ENCODE peak calls at places on chromosomes 16 and 17, in eight cellular contexts. A is H1, Y is tibial artery, H is colonic mucosa, T is heart right ventricle, Q is brain microvascular endothelial cell, N is thoracic aorta, K is keratinocyte. L is an unnamed sample.

GRCh38 chr17:4329838-4330237 is 36.6 kb downstream of the UBE2G1 start:
- DNase-seq in A (no peak), Y (no peak), H (no peak), T (no peak), Q (peak; percentile 89), N (no peak), K (peak; percentile 98), L (no peak)

GRCh38 chr17:43403846-43404245 is 5.1 kb downstream of the ARL4D start:
- DNase-seq in A (no peak), Y (no peak), H (no peak), T (no peak), Q (no peak), N (no peak), K (no peak), L (no peak)

GRCh38 chr17:81741049-81741593 is 29.0 kb downstream of the SLC25A10 start:
- DNase-seq in A (no peak), Y (no peak), H (no peak), T (no peak), Q (no peak), N (no peak), K (no peak), L (no peak)

GRCh38 chr16:71351558-71351901 is 7.0 kb upstream of the CALB2 start:
- DNase-seq in A (no peak), Y (no peak), H (no peak), T (no peak), Q (no peak), N (no peak), K (no peak), L (peak; percentile 52)

GRCh38 chr17:39951924-39952664 is 10.7 kb upstream of the GSDMA start:
- DNase-seq in A (no peak), Y (no peak), H (peak; percentile 47), T (peak; percentile 34), Q (no peak), N (no peak), K (no peak), L (no peak)

GRCh38 chr17:37342589-37342988 is 33.2 kb upstream of the C17orf78 start:
- DNase-seq in A (no peak), Y (no peak), H (no peak), T (no peak), Q (no peak), N (no peak), K (no peak), L (no peak)

GRCh38 chr17:7633093-7633492 is 3.2 kb downstream of the SHBG start:
- DNase-seq in A (no peak), Y (no peak), H (no peak), T (no peak), Q (no peak), N (no peak), K (no peak), L (no peak)

GRCh38 chr17:82859431-82860403 is 19.9 kb upstream of the ZNF750 start:
- DNase-seq in A (no peak), Y (no peak), H (no peak), T (no peak), Q (peak; percentile 58), N (no peak), K (no peak), L (no peak)

GRCh38 chr16:53933407-53933806 is 229.5 kb downstream of the FTO start:
- DNase-seq in A (no peak), Y (no peak), H (no peak), T (no peak), Q (no peak), N (no peak), K (no peak), L (no peak)

GRCh38 chr16:80233097-80233835 is 307.5 kb upstream of the DYNLRB2 start:
- DNase-seq in A (no peak), Y (no peak), H (no peak), T (no peak), Q (peak; percentile 24), N (no peak), K (no peak), L (no peak)

GRCh38 chr16:6674071-6674470 is 658.6 kb upstream of the RBFOX1 start:
- DNase-seq in A (no peak), Y (no peak), H (no peak), T (no peak), Q (no peak), N (no peak), K (no peak), L (no peak)

GRCh38 chr16:17476414-17477259 is 5.9 kb upstream of the XYLT1 start:
- DNase-seq in A (peak; percentile 65), Y (no peak), H (peak; percentile 63), T (no peak), Q (peak; percentile 27), N (no peak), K (peak; percentile 9), L (no peak)

GRCh38 chr16:5035909-5036227 is 2.1 kb upstream of the NAGPA start:
- DNase-seq in A (no peak), Y (no peak), H (no peak), T (no peak), Q (no peak), N (no peak), K (no peak), L (no peak)
- H3K27ac ChIP-seq in A (no peak overlapping the region), Y (no peak overlapping the region), H (no peak overlapping the region), T (no peak overlapping the region), Q (no peak overlapping the region), N (no peak overlapping the region), K (no peak overlapping the region), L (no peak overlapping the region)

GRCh38 chr16:23835390-23836077 is at the start of gene PRKCB:
- DNase-seq in A (peak; percentile 97), Y (peak; percentile 74), H (peak; percentile 80), T (peak; percentile 48), Q (peak; percentile 5), N (no peak), K (peak; percentile 2), L (no peak)

GRCh38 chr16:23836404-23837291 is 865 bp downstream of the PRKCB start:
- DNase-seq in A (peak; percentile 84), Y (no peak), H (peak; percentile 29), T (no peak), Q (no peak), N (no peak), K (no peak), L (no peak)

GRCh38 chr16:23836078-23836403 is 258 bp downstream of the PRKCB start:
- DNase-seq in A (peak; percentile 69), Y (no peak), H (no peak), T (no peak), Q (no peak), N (no peak), K (no peak), L (no peak)

GRCh38 chr16:23838485-23839142 is 2.8 kb downstream of the PRKCB start:
- DNase-seq in A (no peak), Y (no peak), H (no peak), T (no peak), Q (no peak), N (no peak), K (no peak), L (no peak)

GRCh38 chr16:23837553-23838308 is 1.9 kb downstream of the PRKCB start:
- DNase-seq in A (no peak), Y (no peak), H (no peak), T (no peak), Q (no peak), N (no peak), K (no peak), L (no peak)
- H3K4me3 ChIP-seq in A (no peak overlapping the region), Y (peak overlapping the region; percentile 57), H (peak overlapping the region; percentile 57), T (no peak overlapping the region), Q (no peak overlapping the region), N (peak overlapping the region; percentile 66), K (no peak overlapping the region), L (peak overlapping the region; percentile 77)

GRCh38 chr17:72512649-72513556 is 392.1 kb downstream of the SOX9 start:
- DNase-seq in A (no peak), Y (no peak), H (no peak), T (no peak), Q (no peak), N (no peak), K (no peak), L (no peak)
- TF ChIP-seq CTCF in A (no peak), Y (no peak), H (no peak), T (no peak), Q (no peak), N (no peak), K (no peak), L (no peak)

GRCh38 chr17:52147431-52147830 is 11.1 kb downstream of the CA10 start:
- DNase-seq in A (no peak), Y (no peak), H (no peak), T (no peak), Q (no peak), N (no peak), K (no peak), L (no peak)

GRCh38 chr17:52148969-52149351 is 9.6 kb downstream of the CA10 start:
- DNase-seq in A (no peak), Y (no peak), H (no peak), T (no peak), Q (no peak), N (no peak), K (no peak), L (no peak)

GRCh38 chr17:52148288-52148968 is 10.1 kb downstream of the CA10 start:
- DNase-seq in A (no peak), Y (no peak), H (no peak), T (no peak), Q (no peak), N (no peak), K (no peak), L (no peak)

GRCh38 chr17:52149626-52150025 is 8.9 kb downstream of the CA10 start:
- DNase-seq in A (no peak), Y (no peak), H (no peak), T (no peak), Q (no peak), N (no peak), K (no peak), L (no peak)

DNA sequence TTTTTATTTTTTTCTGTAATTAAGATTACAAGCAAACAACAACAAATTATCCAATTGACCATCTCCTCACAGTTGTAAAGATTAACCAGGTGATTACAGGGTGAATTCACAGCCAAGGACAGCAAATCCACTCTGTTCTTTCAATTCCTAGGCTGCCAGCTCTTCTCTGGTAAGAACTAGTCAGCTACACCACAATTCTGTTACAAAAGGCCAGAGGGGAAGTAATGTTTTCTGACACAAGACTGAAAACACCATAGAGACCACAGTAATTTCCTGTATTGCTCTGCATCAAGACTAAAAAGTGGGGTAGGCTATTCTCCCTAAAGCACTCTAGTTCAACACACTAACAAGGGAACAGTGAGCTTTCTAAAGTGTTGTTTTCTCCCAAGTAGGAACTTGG is 10.6 kb downstream of the CA10 start:
- DNase-seq in A (no peak), Y (no peak), H (no peak), T (no peak), Q (no peak), N (no peak), K (no peak), L (no peak)
- H3K27ac ChIP-seq in A (no peak overlapping the region), Y (no peak overlapping the region), H (no peak overlapping the region), T (no peak overlapping the region), Q (no peak overlapping the region), N (no peak overlapping the region), K (peak overlapping the region; percentile 75), L (no peak overlapping the region)

GRCh38 chr16:67786491-67786890 is 19.9 kb downstream of the RANBP10 start:
- DNase-seq in A (no peak), Y (no peak), H (no peak), T (no peak), Q (no peak), N (no peak), K (no peak), L (no peak)
- H3K4me3 ChIP-seq in A (no peak overlapping the region), Y (no peak overlapping the region), H (no peak overlapping the region), T (no peak overlapping the region), Q (no peak overlapping the region), N (no peak overlapping the region), K (no peak overlapping the region), L (no peak overlapping the region)

L was measured in coronary artery.